ENCODE peak calls at places on chromosomes 16 and 17, in nine cellular contexts. C is heart left ventricle; P is CD8-positive, alpha-beta T cell; E is uterus; Y is ascending aorta; U is H9; G is cardiac muscle cell; Q is SK-N-SH; N is psoas muscle. K is an unnamed sample.

GRCh38 chr17:78258323-78259229 is 27.1 kb downstream of the TMEM235 start:
- DNase-seq in C (peak; percentile 90), Q (peak; percentile 96), Y (no peak), E (no peak), G (no peak), U (peak; percentile 65), P (peak; percentile 73), N (peak; percentile 83), K (no peak)

GRCh38 chr17:81682565-81683207 is 911 bp downstream of the ARL16 start:
- DNase-seq in G (no peak), N (no peak), Y (no peak), C (no peak), Q (peak; percentile 50), U (no peak), P (no peak), E (no peak), K (no peak)

GRCh38 chr17:41417576-41418015 is 6.8 kb downstream of the KRT37 start:
- DNase-seq in E (no peak), N (no peak), U (peak; percentile 88), P (no peak), G (peak; percentile 28), C (no peak), Y (no peak), Q (peak; percentile 36), K (no peak)

GRCh38 chr16:36336-36984 is 16.9 kb downstream of the POLR3K start:
- DNase-seq in P (no peak), Y (no peak), U (no peak), N (peak; percentile 32), C (peak; percentile 34), G (no peak), Q (no peak), E (no peak), K (no peak)

GRCh38 chr17:82970818-82971610 is 108.4 kb upstream of the METRNL start:
- DNase-seq in E (no peak), C (no peak), Q (no peak), P (no peak), Y (no peak), G (no peak), U (peak; percentile 30), N (no peak), K (no peak)

GRCh38 chr17:75635610-75636202 is 2.5 kb downstream of the SMIM5 start:
- DNase-seq in Q (no peak), E (peak; percentile 15), Y (no peak), C (peak; percentile 81), N (no peak), U (no peak), G (no peak), P (no peak), K (no peak)

GRCh38 chr16:2776500-2777139 is 460 bp downstream of the ELOB start:
- DNase-seq in P (peak; percentile 12), Q (no peak), E (peak; percentile 43), G (no peak), U (no peak), C (no peak), Y (no peak), N (no peak), K (peak; percentile 36)

GRCh38 chr16:13036600-13036999 is 135.2 kb downstream of the SHISA9 start:
- DNase-seq in U (peak; percentile 46), N (no peak), Q (no peak), E (no peak), G (peak; percentile 91), Y (no peak), C (no peak), P (no peak), K (no peak)

GRCh38 chr16:50769-51591 is 2.4 kb downstream of the POLR3K start:
- DNase-seq in U (no peak), C (no peak), N (no peak), Q (no peak), Y (peak; percentile 53), E (peak; percentile 3), P (no peak), G (no peak), K (no peak)

GRCh38 chr17:65290616-65291015 is 153.4 kb downstream of the RGS9 start:
- DNase-seq in G (no peak), N (no peak), P (no peak), Q (no peak), E (no peak), Y (peak; percentile 25), C (no peak), U (no peak), K (no peak)

GRCh38 chr17:44356241-44356640 is 7.4 kb downstream of the FAM171A2 start:
- DNase-seq in C (no peak), N (no peak), P (no peak), Q (no peak), G (no peak), Y (no peak), E (no peak), U (no peak), K (no peak)

GRCh38 chr16:49356728-49357488 is 16.7 kb upstream of the C16orf78 start:
- DNase-seq in Y (no peak), U (no peak), P (no peak), Q (no peak), N (no peak), E (no peak), C (no peak), G (no peak), K (no peak)

GRCh38 chr17:53950207-53950857 is 127.6 kb downstream of the KIF2B start:
- DNase-seq in Q (no peak), Y (no peak), U (peak; percentile 80), N (no peak), G (peak; percentile 51), C (no peak), E (no peak), P (no peak), K (no peak)

GRCh38 chr16:55367796-55368195 is 43.8 kb downstream of the IRX6 start:
- DNase-seq in N (no peak), P (no peak), E (no peak), C (no peak), Q (no peak), Y (no peak), U (no peak), G (no peak), K (no peak)
- H3K27ac ChIP-seq in N (no peak overlapping the region), P (no peak overlapping the region), E (no peak overlapping the region), C (no peak overlapping the region), Q (no peak overlapping the region), Y (no peak overlapping the region), U (no peak overlapping the region), G (no peak overlapping the region), K (no peak overlapping the region)

GRCh38 chr17:80113033-80113484 is 11.7 kb downstream of the GAA start:
- DNase-seq in G (no peak), N (peak; percentile 51), E (no peak), Q (no peak), U (peak; percentile 58), Y (no peak), P (no peak), C (no peak), K (no peak)
- H3K27ac ChIP-seq in G (no peak overlapping the region), N (no peak overlapping the region), E (no peak overlapping the region), Q (no peak overlapping the region), U (no peak overlapping the region), Y (no peak overlapping the region), P (no peak overlapping the region), C (no peak overlapping the region), K (no peak overlapping the region)

GRCh38 chr17:59126809-59127417 is 20.2 kb upstream of the TRIM37 start:
- DNase-seq in Q (no peak), Y (no peak), N (no peak), U (no peak), G (no peak), E (no peak), C (no peak), P (no peak), K (no peak)

GRCh38 chr17:59124665-59125064 is 18.0 kb upstream of the TRIM37 start:
- DNase-seq in N (no peak), Q (no peak), Y (no peak), E (no peak), C (no peak), P (no peak), G (no peak), U (no peak), K (no peak)

GRCh38 chr17:59131131-59131530 is 23.9 kb downstream of the SKA2 start:
- DNase-seq in C (no peak), G (no peak), Y (no peak), N (no peak), Q (no peak), P (no peak), E (no peak), U (no peak), K (no peak)

DNA sequence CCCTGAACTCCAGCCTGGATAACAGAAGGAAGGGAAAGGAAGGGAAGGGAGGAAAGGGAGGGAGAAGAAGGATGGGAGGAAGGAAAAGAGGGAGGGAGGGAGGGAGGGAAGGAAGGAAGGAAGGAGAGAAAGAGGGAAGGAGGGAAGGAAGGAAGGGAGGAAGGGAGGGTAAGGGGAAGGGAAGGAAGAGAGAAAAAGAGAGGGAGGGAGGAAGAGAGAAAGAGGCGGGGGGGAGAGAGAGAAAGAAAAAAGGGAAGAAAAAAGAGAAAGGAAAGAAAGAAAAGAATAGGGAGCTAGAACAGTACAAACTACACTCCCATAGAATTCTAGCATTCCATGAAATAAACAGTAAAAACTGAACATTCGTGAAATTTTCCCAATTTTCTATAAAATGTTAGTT is 23.1 kb upstream of the TRIM37 start:
- DNase-seq in G (no peak), E (no peak), C (no peak), Q (no peak), N (no peak), U (no peak), Y (no peak), P (no peak), K (no peak)
- H3K27ac ChIP-seq in G (no peak overlapping the region), E (no peak overlapping the region), C (no peak overlapping the region), Q (no peak overlapping the region), N (no peak overlapping the region), U (no peak overlapping the region), Y (no peak overlapping the region), P (no peak overlapping the region), K (no peak overlapping the region)

GRCh38 chr17:15287533-15288267 is 22.6 kb upstream of the PMP22 start:
- DNase-seq in Y (no peak), E (no peak), C (no peak), N (no peak), Q (no peak), P (no peak), G (no peak), U (no peak), K (no peak)
- H3K27ac ChIP-seq in Y (no peak overlapping the region), E (no peak overlapping the region), C (no peak overlapping the region), N (no peak overlapping the region), Q (no peak overlapping the region), P (no peak overlapping the region), G (no peak overlapping the region), U (no peak overlapping the region), K (no peak overlapping the region)

GRCh38 chr17:29757788-29758187 is 135.1 kb upstream of the CORO6 start:
- DNase-seq in Y (no peak), Q (no peak), C (no peak), E (no peak), U (no peak), G (no peak), N (no peak), P (no peak), K (no peak)
- H3K27ac ChIP-seq in Y (no peak overlapping the region), Q (no peak overlapping the region), C (no peak overlapping the region), E (no peak overlapping the region), U (no peak overlapping the region), G (no peak overlapping the region), N (peak overlapping the region; percentile 44), P (no peak overlapping the region), K (no peak overlapping the region)

DNA sequence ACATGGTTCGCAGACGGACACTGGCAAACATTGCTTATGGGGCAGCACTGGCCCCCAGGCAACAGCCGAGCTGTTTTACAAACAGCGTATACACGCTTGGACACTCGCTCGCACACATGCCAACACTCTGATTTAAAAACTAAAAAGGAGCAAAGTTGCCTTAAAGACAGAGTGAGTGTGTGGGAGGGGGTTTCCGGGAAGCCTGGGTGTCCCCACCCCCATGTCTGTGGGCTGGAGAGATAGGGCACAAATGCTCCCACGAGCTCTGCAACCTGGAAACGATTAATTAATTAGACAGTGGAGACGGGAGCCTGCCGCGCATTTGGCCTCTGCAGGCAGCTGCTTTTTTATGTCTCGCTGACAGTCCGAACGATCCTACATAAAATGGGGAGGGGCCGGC is 107.9 kb upstream of the ZNF469 start:
- DNase-seq in C (no peak), G (no peak), U (no peak), N (peak; percentile 12), Q (peak; percentile 84), P (no peak), Y (no peak), E (peak; percentile 39), K (no peak)
- H3K27ac ChIP-seq in C (no peak overlapping the region), G (no peak overlapping the region), U (no peak overlapping the region), N (no peak overlapping the region), Q (no peak overlapping the region), P (no peak overlapping the region), Y (no peak overlapping the region), E (peak overlapping the region; percentile 55), K (no peak overlapping the region)

K was measured in substantia nigra.